ENCODE peak calls at places on chromosomes 5 and 9, in four cellular contexts. F, O, J and S are unnamed samples.

GRCh38 chr5:96004754-96005153 is 43.1 kb upstream of the ELL2 start:
- DNase-seq in J (no peak), F (no peak), O (no peak), S (no peak)

GRCh38 chr9:29830815-29831214 is 2257.5 kb upstream of the C9orf72 start:
- DNase-seq in F (peak), O (peak), J (peak), S (peak)

GRCh38 chr9:34989946-34990635 is 546 bp downstream of the DNAJB5 start:
- DNase-seq in J (no peak), O (peak), F (no peak), S (no peak)

GRCh38 chr9:107504585-107505455 is 15.3 kb upstream of the KLF4 start:
- DNase-seq in O (peak), J (peak), F (no peak), S (peak)

GRCh38 chr9:131254107-131254491 is 22.2 kb downstream of the FAM78A start:
- DNase-seq in O (peak), F (no peak), J (no peak), S (no peak)

GRCh38 chr9:36141288-36141687 is 4.8 kb downstream of the GLIPR2 start:
- DNase-seq in J (no peak), O (peak), F (no peak), S (no peak)

GRCh38 chr5:77194762-77195161 is 15.7 kb upstream of the PDE8B start:
- DNase-seq in F (no peak), J (no peak), O (no peak), S (no peak)

GRCh38 chr9:20990867-20991266 is 40.6 kb downstream of the HACD4 start:
- DNase-seq in O (no peak), F (no peak), J (no peak), S (no peak)

GRCh38 chr5:142364251-142365145 is 39.7 kb upstream of the SPRY4 start:
- DNase-seq in J (no peak), O (no peak), F (no peak), S (no peak)

GRCh38 chr5:92332039-92332438 is 948.9 kb upstream of the ARRDC3 start:
- DNase-seq in O (no peak), F (no peak), J (no peak), S (peak)

GRCh38 chr5:126368239-126368812 is 54.9 kb upstream of the GRAMD2B start:
- DNase-seq in J (no peak), O (no peak), F (no peak), S (no peak)

GRCh38 chr5:55524816-55525215 is 9.9 kb downstream of the PLPP1 start:
- DNase-seq in O (no peak), F (no peak), J (no peak), S (no peak)

GRCh38 chr5:74205745-74206570 is 434.6 kb downstream of the ENC1 start:
- DNase-seq in J (no peak), F (no peak), O (peak), S (no peak)

GRCh38 chr5:137752873-137753226 is 1.3 kb downstream of the HNRNPA0 start:
- DNase-seq in O (peak), F (no peak), J (no peak), S (no peak)

GRCh38 chr9:100575765-100576368 is 2.0 kb upstream of the CAVIN4 start:
- DNase-seq in F (no peak), O (peak), J (no peak), S (no peak)

GRCh38 chr5:119411935-119412623 is 40.2 kb upstream of the HSD17B4 start:
- DNase-seq in F (peak), O (peak), J (peak), S (no peak)

GRCh38 chr5:55176176-55176818 is 3.3 kb upstream of the CDC20B start:
- DNase-seq in F (no peak), O (peak), J (no peak), S (no peak)

GRCh38 chr9:89863837-89864236 is 259.0 kb downstream of the GADD45G start:
- DNase-seq in O (no peak), F (no peak), J (no peak), S (no peak)

GRCh38 chr9:118669986-118670385 is 699.2 kb downstream of the BRINP1 start:
- DNase-seq in J (no peak), O (no peak), F (no peak), S (no peak)

GRCh38 chr9:94805585-94805984 is 79.1 kb downstream of the AOPEP start:
- DNase-seq in J (no peak), F (no peak), O (peak), S (no peak)

GRCh38 chr5:147223343-147223742 is 11.5 kb upstream of the STK32A start:
- DNase-seq in F (no peak), O (no peak), J (peak), S (no peak)

GRCh38 chr5:10145922-10146321 is 103.8 kb downstream of the ATPSCKMT start:
- DNase-seq in J (no peak), F (peak), O (peak), S (peak)

GRCh38 chr9:133132174-133132573 is 11.1 kb upstream of the RALGDS start:
- DNase-seq in O (no peak), J (no peak), F (no peak), S (no peak)

GRCh38 chr9:82583524-82583923 is 479.4 kb downstream of the RASEF start:
- DNase-seq in O (no peak), J (no peak), F (no peak), S (no peak)

GRCh38 chr5:136020383-136021015 is 8.3 kb upstream of the TGFBI start:
- DNase-seq in F (no peak), J (peak), O (peak), S (peak)

GRCh38 chr9:129655142-129655541 is 10.3 kb upstream of the PRRX2 start:
- DNase-seq in J (no peak), F (no peak), O (no peak), S (no peak)

GRCh38 chr9:106405871-106406435 is 457.0 kb upstream of the ZNF462 start:
- DNase-seq in O (no peak), J (no peak), F (no peak), S (no peak)

GRCh38 chr5:122263352-122264030 is 48.5 kb upstream of the SNCAIP start:
- DNase-seq in F (no peak), J (no peak), O (peak), S (no peak)
- H3K4me3 ChIP-seq in F (no peak), J (no peak), O (no peak), S (no peak)

DNA sequence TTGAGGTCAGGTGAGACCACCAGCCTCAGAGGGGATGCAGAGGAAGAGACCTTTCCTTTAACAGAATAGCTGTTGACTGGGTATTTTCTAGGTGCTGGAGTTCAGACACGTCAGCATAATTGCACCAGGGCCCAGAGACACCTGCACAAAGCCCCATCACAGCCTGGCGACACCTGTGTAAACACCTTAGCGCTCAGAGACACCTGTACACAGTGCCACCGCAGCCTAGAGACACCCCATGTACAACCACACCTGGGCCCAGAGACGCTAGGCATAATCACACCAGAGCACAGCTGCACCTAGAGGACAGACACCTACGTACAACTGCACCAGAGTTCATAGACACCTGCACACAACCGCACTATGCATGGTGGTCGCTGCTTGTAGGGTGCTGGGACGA is 1.0 kb downstream of the TRIP13 start:
- DNase-seq in F (peak), J (no peak), O (no peak), S (no peak)
- H3K4me3 ChIP-seq in F (peak), J (peak), O (no peak), S (peak)

GRCh38 chr5:181114844-181115778 is 15.9 kb downstream of the OR2V1 start:
- DNase-seq in O (peak), F (no peak), J (no peak), S (no peak)
- H3K4me3 ChIP-seq in O (no peak), F (no peak), J (no peak), S (peak)

GRCh38 chr5:157561105-157561504 is 14.5 kb downstream of the ADAM19 start:
- DNase-seq in J (no peak), F (no peak), O (no peak), S (no peak)

GRCh38 chr5:157560560-157560959 is 15.0 kb downstream of the ADAM19 start:
- DNase-seq in O (no peak), F (no peak), J (no peak), S (no peak)

GRCh38 chr5:157564149-157564711 is 11.3 kb downstream of the ADAM19 start:
- DNase-seq in O (no peak), F (no peak), J (no peak), S (no peak)

GRCh38 chr5:157562111-157562581 is 13.4 kb downstream of the ADAM19 start:
- DNase-seq in F (no peak), J (peak), O (no peak), S (peak)

DNA sequence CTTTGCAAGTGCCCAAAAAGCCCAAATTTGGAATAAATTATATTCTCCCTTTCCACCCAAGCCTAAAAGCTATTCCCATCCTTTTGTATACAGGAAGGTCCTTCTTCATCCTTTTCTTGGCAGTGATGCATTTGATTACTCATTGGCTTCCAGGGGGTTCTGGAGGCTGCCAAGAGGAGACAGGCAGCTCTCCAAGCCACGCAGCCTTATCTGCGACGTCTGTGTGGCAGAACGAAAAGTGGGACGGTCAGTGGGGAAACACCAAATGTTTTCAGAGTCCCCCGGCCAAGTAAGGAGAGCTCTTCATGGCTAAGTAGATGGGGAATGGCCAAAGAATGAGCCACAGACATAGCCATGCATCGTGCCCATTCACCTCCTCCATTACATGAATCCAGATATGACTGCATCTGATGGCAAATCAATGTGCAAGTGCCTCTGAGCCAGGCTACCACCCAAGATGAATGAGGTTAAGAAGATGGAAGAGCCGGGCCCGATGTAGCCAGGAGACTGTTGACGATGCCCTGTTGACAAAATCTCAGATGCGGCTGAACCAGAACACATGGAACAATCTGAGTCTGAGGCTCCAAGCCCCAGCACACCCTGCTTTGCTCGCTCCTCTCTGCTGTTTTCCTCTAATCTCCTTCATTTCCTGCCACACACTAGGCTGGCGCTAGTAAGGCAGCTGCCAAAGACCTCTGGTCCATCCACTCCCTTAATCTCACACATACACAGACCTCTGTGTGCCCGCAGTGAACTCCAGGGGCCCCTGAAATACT is 12.0 kb downstream of the ADAM19 start:
- DNase-seq in F (no peak), J (peak), O (peak), S (peak)
- H3K4me3 ChIP-seq in F (no peak), J (no peak), O (no peak), S (no peak)

DNA sequence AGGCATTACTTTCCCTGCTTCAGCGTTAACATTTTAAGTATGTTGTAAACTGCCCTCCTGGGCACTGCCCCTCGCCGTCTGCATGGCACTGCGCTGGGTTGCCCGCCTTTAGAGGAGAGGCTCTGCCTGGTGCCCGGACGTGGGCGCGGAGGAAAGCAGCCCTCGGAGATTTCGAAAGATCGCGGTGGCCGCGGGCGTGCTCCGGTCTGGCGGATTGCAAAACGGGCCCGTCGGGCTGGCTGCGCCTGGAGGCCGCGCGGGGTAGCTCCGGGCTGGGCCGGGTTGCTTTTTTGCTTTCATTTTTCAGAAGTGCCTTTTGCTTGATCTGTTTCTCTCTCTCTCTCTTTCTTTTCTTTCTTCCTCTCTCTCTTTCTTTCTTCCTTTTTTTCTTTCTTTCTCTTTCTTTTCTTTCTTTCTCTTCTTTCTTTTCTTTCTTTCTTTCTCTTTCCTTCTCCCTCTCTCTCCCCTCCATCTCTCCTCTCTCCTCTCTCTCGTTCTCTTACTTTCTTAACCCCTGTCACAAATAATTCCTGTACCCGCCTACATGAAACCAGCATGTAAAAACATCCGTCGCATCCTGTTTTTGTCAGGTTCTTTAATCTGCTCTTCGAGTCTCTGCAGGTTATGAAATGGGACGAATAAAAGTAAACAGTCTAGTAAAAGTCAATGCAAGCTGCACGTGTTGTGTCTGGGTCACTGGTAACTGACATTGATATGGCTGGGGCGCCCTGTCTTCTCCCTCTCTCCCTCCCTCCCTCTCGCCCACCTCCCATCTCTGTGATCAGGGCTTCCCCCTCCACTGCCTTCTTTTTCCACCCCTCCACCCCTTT is 1.7 kb downstream of the FST start:
- DNase-seq in F (peak), J (peak), O (peak), S (peak)
- H3K4me3 ChIP-seq in F (peak), J (peak), O (peak), S (peak)

GRCh38 chr5:23352437-23352836 is 155.0 kb upstream of the PRDM9 start:
- DNase-seq in F (no peak), J (no peak), O (peak), S (no peak)
- H3K4me3 ChIP-seq in F (no peak), J (no peak), O (no peak), S (no peak)

DNA sequence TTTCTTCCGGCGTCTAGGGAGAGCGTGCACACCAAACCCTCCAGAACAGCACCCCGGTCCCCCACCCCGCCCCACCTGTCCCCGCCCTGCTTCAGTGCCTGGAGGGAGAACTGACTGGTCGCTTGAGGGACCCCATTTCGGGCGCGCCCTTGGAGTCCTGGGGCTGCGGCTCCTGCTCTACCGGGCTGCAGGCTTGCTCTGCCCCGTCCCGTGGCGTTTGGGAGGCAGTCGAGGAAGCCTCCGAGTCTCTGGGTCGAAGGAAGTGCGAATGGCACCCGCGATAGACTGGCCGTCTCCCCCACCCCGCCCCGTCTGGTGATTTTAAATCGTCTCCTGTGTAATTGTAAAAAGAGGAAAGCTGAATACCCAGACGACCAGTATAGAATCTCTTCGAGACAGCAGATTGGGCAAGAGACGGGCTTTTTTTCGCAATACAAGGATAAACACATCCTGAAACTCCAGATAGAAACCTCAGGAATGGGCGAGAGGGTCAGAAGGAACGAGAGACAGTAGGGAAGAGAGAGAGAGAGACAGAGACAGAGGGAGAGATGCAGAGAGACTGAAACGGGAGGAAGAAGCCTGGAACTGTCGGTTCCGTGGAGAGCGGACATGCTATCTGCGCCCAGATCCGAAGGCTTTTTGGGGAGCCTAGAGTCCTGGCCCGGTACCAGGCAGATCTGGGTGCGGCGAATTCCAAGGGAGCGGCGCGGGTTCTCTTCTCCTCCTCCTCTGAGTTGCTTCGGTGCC is 9.9 kb downstream of the PRDM6 start:
- DNase-seq in O (peak), J (no peak), F (no peak), S (no peak)
- H3K4me3 ChIP-seq in O (peak), J (peak), F (no peak), S (peak)